ENCODE peak calls at places on chromosomes 12 and 14, in ten cellular contexts. J, R, T, V, A, F, M, X, E and I are unnamed samples.

GRCh38 chr12:103647267-103647666 is 60.2 kb downstream of the STAB2 start:
- DNase-seq in J (peak), R (no peak), T (peak), V (no peak), A (no peak), F (no peak), M (no peak), X (peak), E (peak), I (peak)

GRCh38 chr12:3698218-3698974 is 54.5 kb downstream of the CRACR2A start:
- DNase-seq in J (peak), R (no peak), T (peak), V (no peak), A (peak), F (no peak), M (no peak), X (no peak), E (peak), I (peak)

GRCh38 chr12:30756074-30756473 is 1.3 kb upstream of the CAPRIN2 start:
- DNase-seq in J (no peak), R (peak), T (no peak), V (no peak), A (no peak), F (no peak), M (no peak), X (no peak), E (no peak), I (no peak)

GRCh38 chr14:80356413-80356812 is 145.1 kb upstream of the DIO2 start:
- DNase-seq in J (peak), R (no peak), T (peak), V (no peak), A (peak), F (peak), M (no peak), X (peak), E (peak), I (no peak)

GRCh38 chr14:22497671-22498093 is 91.3 kb downstream of the DAD1 start:
- DNase-seq in J (no peak), R (no peak), T (no peak), V (no peak), A (no peak), F (no peak), M (no peak), X (no peak), E (no peak), I (no peak)

GRCh38 chr12:19482551-19483109 is 43.3 kb downstream of the AEBP2 start:
- DNase-seq in J (peak), R (no peak), T (no peak), V (peak), A (no peak), F (no peak), M (no peak), X (peak), E (peak), I (no peak)

GRCh38 chr12:48991247-48992050 is 7.7 kb downstream of the DDN start:
- DNase-seq in J (no peak), R (no peak), T (no peak), V (no peak), A (no peak), F (no peak), M (no peak), X (no peak), E (no peak), I (no peak)

GRCh38 chr14:20799955-20800544 is 2.6 kb downstream of the RNASE1 start:
- DNase-seq in J (no peak), R (no peak), T (no peak), V (peak), A (no peak), F (no peak), M (no peak), X (peak), E (peak), I (no peak)

GRCh38 chr14:103818870-103819269 is 28.5 kb downstream of the PPP1R13B start:
- DNase-seq in J (no peak), R (no peak), T (no peak), V (no peak), A (no peak), F (no peak), M (no peak), X (no peak), E (no peak), I (no peak)

GRCh38 chr14:75363156-75363555 is 64.7 kb upstream of the JDP2 start:
- DNase-seq in J (no peak), R (no peak), T (no peak), V (no peak), A (no peak), F (no peak), M (no peak), X (no peak), E (no peak), I (no peak)

GRCh38 chr14:87434680-87435079 is 558.3 kb downstream of the GALC start:
- DNase-seq in J (no peak), R (no peak), T (no peak), V (no peak), A (no peak), F (no peak), M (no peak), X (no peak), E (no peak), I (no peak)

GRCh38 chr12:57124259-57124877 is 3.9 kb upstream of the LRP1 start:
- DNase-seq in J (peak), R (no peak), T (peak), V (peak), A (no peak), F (peak), M (peak), X (peak), E (peak), I (peak)

GRCh38 chr14:104461676-104462443 is 117.7 kb upstream of the C14orf180 start:
- DNase-seq in J (no peak), R (no peak), T (no peak), V (no peak), A (no peak), F (no peak), M (peak), X (no peak), E (no peak), I (no peak)

GRCh38 chr12:121373748-121374147 is 21.5 kb upstream of the ANAPC5 start:
- DNase-seq in J (no peak), R (no peak), T (no peak), V (no peak), A (no peak), F (no peak), M (no peak), X (no peak), E (no peak), I (no peak)

GRCh38 chr12:67019070-67019469 is 250.1 kb upstream of the CAND1 start:
- DNase-seq in J (peak), R (no peak), T (no peak), V (no peak), A (no peak), F (no peak), M (no peak), X (no peak), E (no peak), I (peak)

GRCh38 chr12:48442191-48442828 is 30.0 kb upstream of the ANP32D start:
- DNase-seq in J (no peak), R (no peak), T (no peak), V (no peak), A (no peak), F (no peak), M (no peak), X (no peak), E (no peak), I (no peak)

GRCh38 chr14:76499399-76499798 is 123.5 kb downstream of the ESRRB start:
- DNase-seq in J (no peak), R (no peak), T (no peak), V (no peak), A (no peak), F (no peak), M (no peak), X (no peak), E (no peak), I (no peak)

GRCh38 chr12:42588981-42589464 is 523 bp downstream of the PRICKLE1 start:
- DNase-seq in J (peak), R (peak), T (peak), V (peak), A (no peak), F (no peak), M (no peak), X (peak), E (peak), I (no peak)

GRCh38 chr14:103395245-103395644 is 10.0 kb downstream of the MARK3 start:
- DNase-seq in J (peak), R (no peak), T (peak), V (no peak), A (no peak), F (no peak), M (no peak), X (no peak), E (no peak), I (no peak)

GRCh38 chr12:96098631-96099030 is 63.2 kb upstream of the LTA4H start:
- DNase-seq in J (no peak), R (no peak), T (no peak), V (no peak), A (no peak), F (no peak), M (no peak), X (no peak), E (no peak), I (no peak)

GRCh38 chr12:92034083-92034482 is 111.6 kb downstream of the BTG1 start:
- DNase-seq in J (no peak), R (no peak), T (no peak), V (no peak), A (no peak), F (peak), M (no peak), X (no peak), E (no peak), I (no peak)

GRCh38 chr12:28489256-28489655 is 299.0 kb downstream of the CCDC91 start:
- DNase-seq in J (peak), R (no peak), T (peak), V (no peak), A (no peak), F (no peak), M (no peak), X (no peak), E (peak), I (no peak)

GRCh38 chr14:20486700-20487401 is 17.6 kb downstream of the PNP start:
- DNase-seq in J (no peak), R (no peak), T (no peak), V (no peak), A (no peak), F (no peak), M (no peak), X (no peak), E (no peak), I (no peak)

GRCh38 chr14:62894736-62895135 is 150.5 kb downstream of the KCNH5 start:
- DNase-seq in J (no peak), R (no peak), T (no peak), V (no peak), A (no peak), F (no peak), M (no peak), X (no peak), E (no peak), I (no peak)

GRCh38 chr12:48351022-48351708 is 446 bp upstream of the ZNF641 start:
- DNase-seq in J (peak), R (no peak), T (peak), V (peak), A (peak), F (no peak), M (peak), X (peak), E (peak), I (peak)

GRCh38 chr14:34845869-34846268 is 29.3 kb downstream of the BAZ1A start:
- DNase-seq in J (no peak), R (no peak), T (no peak), V (no peak), A (no peak), F (no peak), M (no peak), X (no peak), E (no peak), I (no peak)

GRCh38 chr14:92589213-92589852 is 75.8 kb downstream of the RIN3 start:
- DNase-seq in J (peak), R (no peak), T (peak), V (no peak), A (no peak), F (no peak), M (no peak), X (peak), E (peak), I (peak)

GRCh38 chr14:54188036-54188666 is 208.7 kb upstream of the CDKN3 start:
- DNase-seq in J (no peak), R (peak), T (no peak), V (no peak), A (no peak), F (no peak), M (no peak), X (no peak), E (no peak), I (no peak)

DNA sequence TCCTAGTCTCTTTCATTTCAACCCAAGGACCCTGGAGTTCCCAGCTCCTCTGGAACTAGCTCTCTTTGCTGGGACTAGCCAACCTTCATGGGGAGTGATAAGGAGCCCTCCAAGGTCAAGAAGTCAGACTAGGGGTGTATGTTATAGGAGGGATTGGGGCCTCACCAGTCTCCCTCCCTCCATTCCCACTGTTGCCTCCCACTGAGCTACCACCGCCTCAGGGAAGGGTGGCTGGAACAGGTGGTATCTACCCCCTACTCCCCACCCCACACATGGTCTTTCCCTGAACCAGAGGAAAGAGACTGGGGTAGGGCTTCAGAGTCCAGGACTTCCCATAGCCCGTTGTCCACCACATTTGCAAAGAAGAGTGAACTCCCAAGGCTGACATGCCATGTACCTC is 2.4 kb downstream of the ERBB3 start:
- DNase-seq in J (no peak), R (no peak), T (no peak), V (no peak), A (no peak), F (no peak), M (no peak), X (no peak), E (no peak), I (no peak)
- H3K4me3 ChIP-seq in J (no peak), R (no peak), T (no peak), V (no peak), A (no peak), F (no peak), M (peak), X (no peak), E (no peak), I (no peak)

GRCh38 chr12:75878382-75878720 is 153.2 kb downstream of the PHLDA1 start:
- DNase-seq in J (peak), R (no peak), T (peak), V (no peak), A (peak), F (no peak), M (no peak), X (peak), E (peak), I (no peak)
- H3K4me3 ChIP-seq in J (peak), R (no peak), T (no peak), V (no peak), A (no peak), F (no peak), M (no peak), X (no peak), E (no peak), I (no peak)

DNA sequence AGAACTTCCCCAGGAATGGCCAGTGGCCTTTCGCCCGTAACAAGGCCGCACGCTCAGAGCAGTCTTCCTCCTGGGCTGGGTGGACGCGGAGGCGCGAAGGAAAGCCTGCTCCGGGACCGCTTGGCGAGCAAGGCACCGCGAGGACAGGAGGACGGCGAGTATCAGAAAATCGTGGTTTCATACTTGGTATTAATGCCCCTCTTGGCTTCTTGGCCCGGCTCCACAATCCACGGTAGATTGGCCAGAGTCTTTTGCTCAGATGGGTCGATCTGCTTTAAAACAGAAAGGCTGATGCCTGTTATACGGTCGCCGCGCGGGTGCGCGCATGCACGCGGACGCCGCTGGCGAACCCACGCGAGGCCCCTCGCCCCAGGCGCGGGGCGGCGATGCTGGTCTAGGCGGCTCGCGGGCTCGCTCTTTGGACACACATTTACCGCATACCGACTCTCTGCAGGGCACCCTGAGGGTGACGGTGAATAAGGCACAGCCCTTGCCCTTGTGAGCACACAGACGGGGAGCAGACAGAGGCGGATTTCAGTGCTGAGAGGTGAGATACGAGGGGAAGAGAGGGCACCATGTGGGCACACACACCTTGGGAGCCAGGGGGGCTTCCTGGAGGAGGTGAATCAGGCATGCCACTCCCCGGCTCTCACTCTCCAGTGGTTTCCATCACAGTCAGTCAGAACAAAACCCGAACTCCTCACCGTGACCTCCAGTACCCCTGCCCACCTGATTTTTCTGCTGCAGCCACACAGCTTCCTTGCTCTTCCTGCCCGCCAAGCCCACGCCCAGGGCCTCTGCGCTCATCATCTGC is 100.7 kb downstream of the APAF1 start:
- DNase-seq in J (peak), R (peak), T (peak), V (no peak), A (no peak), F (no peak), M (no peak), X (no peak), E (peak), I (no peak)
- H3K4me3 ChIP-seq in J (peak), R (peak), T (peak), V (peak), A (peak), F (no peak), M (peak), X (peak), E (peak), I (peak)

GRCh38 chr14:85532570-85532969 is 2.6 kb downstream of the FLRT2 start:
- DNase-seq in J (no peak), R (no peak), T (no peak), V (no peak), A (no peak), F (no peak), M (no peak), X (no peak), E (no peak), I (no peak)
- H3K4me3 ChIP-seq in J (peak), R (peak), T (peak), V (peak), A (peak), F (no peak), M (peak), X (peak), E (peak), I (peak)

GRCh38 chr14:42469637-42470426 is 863.2 kb downstream of the LRFN5 start:
- DNase-seq in J (no peak), R (no peak), T (peak), V (no peak), A (no peak), F (no peak), M (no peak), X (no peak), E (peak), I (no peak)
- H3K4me3 ChIP-seq in J (no peak), R (no peak), T (no peak), V (no peak), A (no peak), F (no peak), M (no peak), X (no peak), E (no peak), I (no peak)

GRCh38 chr14:101121399-101122113 is 218.0 kb upstream of the RTL1 start:
- DNase-seq in J (no peak), R (peak), T (no peak), V (no peak), A (no peak), F (peak), M (peak), X (no peak), E (no peak), I (no peak)
- H3K4me3 ChIP-seq in J (no peak), R (peak), T (no peak), V (no peak), A (no peak), F (peak), M (no peak), X (no peak), E (no peak), I (no peak)

GRCh38 chr12:116879509-116880212 is 1.6 kb downstream of the HRK start:
- DNase-seq in J (no peak), R (peak), T (no peak), V (no peak), A (no peak), F (no peak), M (no peak), X (no peak), E (no peak), I (no peak)
- H3K4me3 ChIP-seq in J (no peak), R (peak), T (no peak), V (peak), A (no peak), F (no peak), M (peak), X (peak), E (peak), I (no peak)

DNA sequence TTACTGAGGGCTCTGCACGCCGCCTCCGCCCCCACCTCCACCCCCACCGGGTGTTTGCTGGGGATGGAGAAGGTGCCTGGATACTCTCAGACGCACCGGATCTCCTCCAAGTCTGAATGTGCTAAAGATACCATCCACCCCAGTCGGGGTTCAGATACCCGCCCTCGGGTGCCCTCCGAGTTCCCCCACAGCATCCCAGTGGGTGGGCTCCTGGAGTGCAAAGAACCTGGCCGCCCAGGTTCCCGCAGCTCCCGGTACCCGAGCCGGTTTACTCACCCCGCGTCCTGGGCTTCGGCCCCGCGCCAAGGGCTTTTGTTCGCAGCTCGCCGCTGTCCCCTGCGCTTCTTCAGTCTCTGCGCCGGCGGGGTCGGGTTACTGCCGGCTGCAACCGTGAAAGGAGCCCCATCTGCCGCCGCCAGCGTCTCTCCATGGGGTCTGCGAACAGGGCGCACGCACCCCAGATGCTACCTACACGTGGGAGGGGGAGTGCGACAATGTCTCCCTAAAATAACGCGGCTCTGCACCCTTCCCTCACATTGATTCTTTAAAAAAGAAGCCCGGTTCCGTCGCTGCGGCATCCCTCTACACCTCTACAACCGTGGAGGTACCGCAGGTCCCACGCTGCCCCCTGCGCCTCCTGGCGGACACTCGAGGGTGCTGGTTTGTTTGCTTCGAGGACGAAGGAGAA is at the start of gene CCDC177:
- DNase-seq in J (peak), R (peak), T (peak), V (no peak), A (no peak), F (no peak), M (peak), X (peak), E (peak), I (no peak)
- H3K4me3 ChIP-seq in J (peak), R (no peak), T (no peak), V (peak), A (peak), F (no peak), M (peak), X (no peak), E (peak), I (peak)